ENCODE peak calls at places on chromosomes 13 and 19, in five cellular contexts. One of them, this sample, is unnamed.

GRCh38 chr19:9531933-9532332 is 6.5 kb downstream of the ZNF426 start:
- DNase-seq in epithelial cell of esophagus: peak
- DNase-seq in SK-MEL-5: no peak
- DNase-seq in stromal cell of bone marrow: no peak
- DNase-seq in astrocyte of the cerebellum: no peak
- DNase-seq in this sample: peak

GRCh38 chr13:25881946-25882574 is 169.8 kb downstream of the SHISA2 start:
- DNase-seq in epithelial cell of esophagus: peak
- DNase-seq in SK-MEL-5: no peak
- DNase-seq in stromal cell of bone marrow: no peak
- DNase-seq in astrocyte of the cerebellum: peak
- DNase-seq in this sample: no peak

GRCh38 chr19:757811-758668 is 7.1 kb downstream of the MISP start:
- DNase-seq in epithelial cell of esophagus: no peak
- DNase-seq in SK-MEL-5: no peak
- DNase-seq in stromal cell of bone marrow: no peak
- DNase-seq in astrocyte of the cerebellum: no peak
- DNase-seq in this sample: no peak

GRCh38 chr19:50313812-50314536 is 15.2 kb downstream of the KCNC3 start:
- DNase-seq in epithelial cell of esophagus: no peak
- DNase-seq in SK-MEL-5: no peak
- DNase-seq in stromal cell of bone marrow: no peak
- DNase-seq in astrocyte of the cerebellum: no peak
- DNase-seq in this sample: peak

GRCh38 chr13:99086869-99087129 is 108.9 kb upstream of the DOCK9 start:
- DNase-seq in epithelial cell of esophagus: no peak
- DNase-seq in SK-MEL-5: no peak
- DNase-seq in stromal cell of bone marrow: no peak
- DNase-seq in astrocyte of the cerebellum: no peak
- DNase-seq in this sample: no peak

GRCh38 chr19:53332484-53332883 is 1.1 kb upstream of the ZNF845 start:
- DNase-seq in epithelial cell of esophagus: no peak
- DNase-seq in SK-MEL-5: no peak
- DNase-seq in stromal cell of bone marrow: no peak
- DNase-seq in astrocyte of the cerebellum: no peak
- DNase-seq in this sample: no peak

GRCh38 chr13:50170447-50171037 is 155.3 kb downstream of the KCNRG start:
- DNase-seq in epithelial cell of esophagus: peak
- DNase-seq in SK-MEL-5: peak
- DNase-seq in stromal cell of bone marrow: peak
- DNase-seq in astrocyte of the cerebellum: no peak
- DNase-seq in this sample: peak

GRCh38 chr13:34019870-34020269 is 201.9 kb downstream of the RFC3 start:
- DNase-seq in epithelial cell of esophagus: no peak
- DNase-seq in SK-MEL-5: no peak
- DNase-seq in stromal cell of bone marrow: no peak
- DNase-seq in astrocyte of the cerebellum: no peak
- DNase-seq in this sample: no peak

GRCh38 chr19:39795001-39795400 is 16.3 kb downstream of the LEUTX start:
- DNase-seq in epithelial cell of esophagus: no peak
- DNase-seq in SK-MEL-5: no peak
- DNase-seq in stromal cell of bone marrow: no peak
- DNase-seq in astrocyte of the cerebellum: no peak
- DNase-seq in this sample: peak

This sample was measured in PC-3.